ENCODE peak calls at places on chromosomes 11 and 22, in ten cellular contexts. One of them, this sample, is unnamed.

GRCh38 chr11:88482871-88483301 is 145.3 kb upstream of the CTSC start:
- DNase-seq in psoas muscle: no peak
- DNase-seq in NCI-H774: no peak
- DNase-seq in hypothalamus: no peak
- DNase-seq in head of caudate nucleus: no peak
- DNase-seq in endothelial cell: no peak
- DNase-seq in sciatic nerve: no peak
- DNase-seq in stimulated activated CD8-positive, alpha-beta memory T cell treated with anti-CD3 and anti-CD28 coated beads, Interleukin-4, amount 100 ng/mL, for 1 hour: no peak
- DNase-seq in heart left ventricle: no peak
- DNase-seq in body of pancreas: no peak
- DNase-seq in this sample: no peak

GRCh38 chr11:33557201-33557600 is 143.4 kb downstream of the C11orf91 start:
- DNase-seq in endothelial cell: no peak
- DNase-seq in head of caudate nucleus: no peak
- DNase-seq in NCI-H774: no peak
- DNase-seq in body of pancreas: no peak
- DNase-seq in heart left ventricle: no peak
- DNase-seq in sciatic nerve: no peak
- DNase-seq in psoas muscle: no peak
- DNase-seq in stimulated activated CD8-positive, alpha-beta memory T cell treated with anti-CD3 and anti-CD28 coated beads, Interleukin-4, amount 100 ng/mL, for 1 hour: no peak
- DNase-seq in hypothalamus: no peak
- DNase-seq in this sample: no peak

GRCh38 chr11:28529046-28529445 is 420.9 kb downstream of the METTL15 start:
- DNase-seq in psoas muscle: no peak
- DNase-seq in hypothalamus: no peak
- DNase-seq in body of pancreas: no peak
- DNase-seq in stimulated activated CD8-positive, alpha-beta memory T cell treated with anti-CD3 and anti-CD28 coated beads, Interleukin-4, amount 100 ng/mL, for 1 hour: no peak
- DNase-seq in sciatic nerve: no peak
- DNase-seq in heart left ventricle: no peak
- DNase-seq in endothelial cell: no peak
- DNase-seq in head of caudate nucleus: no peak
- DNase-seq in NCI-H774: no peak
- DNase-seq in this sample: no peak

GRCh38 chr11:60838132-60838531 is 3.8 kb upstream of the CCDC86 start:
- DNase-seq in psoas muscle: no peak
- DNase-seq in NCI-H774: no peak
- DNase-seq in endothelial cell: peak; percentile 21
- DNase-seq in sciatic nerve: no peak
- DNase-seq in hypothalamus: no peak
- DNase-seq in head of caudate nucleus: no peak
- DNase-seq in body of pancreas: no peak
- DNase-seq in stimulated activated CD8-positive, alpha-beta memory T cell treated with anti-CD3 and anti-CD28 coated beads, Interleukin-4, amount 100 ng/mL, for 1 hour: no peak
- DNase-seq in heart left ventricle: no peak
- DNase-seq in this sample: no peak

GRCh38 chr11:111205622-111206385 is 39.7 kb upstream of the POU2AF2 start:
- DNase-seq in heart left ventricle: no peak
- DNase-seq in head of caudate nucleus: no peak
- DNase-seq in stimulated activated CD8-positive, alpha-beta memory T cell treated with anti-CD3 and anti-CD28 coated beads, Interleukin-4, amount 100 ng/mL, for 1 hour: no peak
- DNase-seq in sciatic nerve: no peak
- DNase-seq in psoas muscle: no peak
- DNase-seq in body of pancreas: no peak
- DNase-seq in NCI-H774: no peak
- DNase-seq in endothelial cell: no peak
- DNase-seq in hypothalamus: no peak
- DNase-seq in this sample: no peak

GRCh38 chr11:4610258-4610935 is 2.4 kb upstream of the TRIM68 start:
- DNase-seq in body of pancreas: no peak
- DNase-seq in hypothalamus: no peak
- DNase-seq in psoas muscle: no peak
- DNase-seq in sciatic nerve: no peak
- DNase-seq in head of caudate nucleus: no peak
- DNase-seq in endothelial cell: no peak
- DNase-seq in heart left ventricle: no peak
- DNase-seq in NCI-H774: no peak
- DNase-seq in stimulated activated CD8-positive, alpha-beta memory T cell treated with anti-CD3 and anti-CD28 coated beads, Interleukin-4, amount 100 ng/mL, for 1 hour: no peak
- DNase-seq in this sample: no peak

GRCh38 chr11:112241486-112241885 is 15.3 kb downstream of the PTS start:
- DNase-seq in hypothalamus: no peak
- DNase-seq in body of pancreas: no peak
- DNase-seq in endothelial cell: no peak
- DNase-seq in sciatic nerve: no peak
- DNase-seq in psoas muscle: no peak
- DNase-seq in stimulated activated CD8-positive, alpha-beta memory T cell treated with anti-CD3 and anti-CD28 coated beads, Interleukin-4, amount 100 ng/mL, for 1 hour: no peak
- DNase-seq in head of caudate nucleus: no peak
- DNase-seq in NCI-H774: no peak
- DNase-seq in heart left ventricle: no peak
- DNase-seq in this sample: peak; percentile 78

GRCh38 chr22:46122511-46122971 is 27.8 kb upstream of the PPARA start:
- DNase-seq in hypothalamus: no peak
- DNase-seq in stimulated activated CD8-positive, alpha-beta memory T cell treated with anti-CD3 and anti-CD28 coated beads, Interleukin-4, amount 100 ng/mL, for 1 hour: peak; percentile 44
- DNase-seq in head of caudate nucleus: peak; percentile 75
- DNase-seq in NCI-H774: no peak
- DNase-seq in endothelial cell: peak; percentile 84
- DNase-seq in body of pancreas: peak; percentile 79
- DNase-seq in psoas muscle: peak; percentile 90
- DNase-seq in sciatic nerve: peak; percentile 92
- DNase-seq in heart left ventricle: peak; percentile 72
- DNase-seq in this sample: peak; percentile 88

GRCh38 chr11:46723359-46723680 is 4.3 kb downstream of the F2 start:
- DNase-seq in head of caudate nucleus: no peak
- DNase-seq in endothelial cell: no peak
- DNase-seq in heart left ventricle: no peak
- DNase-seq in stimulated activated CD8-positive, alpha-beta memory T cell treated with anti-CD3 and anti-CD28 coated beads, Interleukin-4, amount 100 ng/mL, for 1 hour: no peak
- DNase-seq in NCI-H774: no peak
- DNase-seq in sciatic nerve: no peak
- DNase-seq in psoas muscle: no peak
- DNase-seq in hypothalamus: no peak
- DNase-seq in body of pancreas: no peak
- DNase-seq in this sample: no peak

GRCh38 chr11:32435511-32435946 is at the start of gene WT1:
- DNase-seq in heart left ventricle: peak; percentile 58
- DNase-seq in sciatic nerve: no peak
- DNase-seq in psoas muscle: no peak
- DNase-seq in endothelial cell: peak; percentile 38
- DNase-seq in hypothalamus: no peak
- DNase-seq in NCI-H774: no peak
- DNase-seq in stimulated activated CD8-positive, alpha-beta memory T cell treated with anti-CD3 and anti-CD28 coated beads, Interleukin-4, amount 100 ng/mL, for 1 hour: no peak
- DNase-seq in body of pancreas: no peak
- DNase-seq in head of caudate nucleus: no peak
- DNase-seq in this sample: no peak

GRCh38 chr22:50600541-50600940 is at the start of gene MAPK8IP2:
- DNase-seq in NCI-H774: peak; percentile 38
- DNase-seq in heart left ventricle: no peak
- DNase-seq in psoas muscle: no peak
- DNase-seq in body of pancreas: no peak
- DNase-seq in stimulated activated CD8-positive, alpha-beta memory T cell treated with anti-CD3 and anti-CD28 coated beads, Interleukin-4, amount 100 ng/mL, for 1 hour: no peak
- DNase-seq in hypothalamus: no peak
- DNase-seq in sciatic nerve: no peak
- DNase-seq in head of caudate nucleus: peak; percentile 36
- DNase-seq in endothelial cell: no peak
- DNase-seq in this sample: no peak

GRCh38 chr11:73753938-73754337 is 6.9 kb downstream of the RAB6A start:
- DNase-seq in psoas muscle: no peak
- DNase-seq in stimulated activated CD8-positive, alpha-beta memory T cell treated with anti-CD3 and anti-CD28 coated beads, Interleukin-4, amount 100 ng/mL, for 1 hour: no peak
- DNase-seq in sciatic nerve: no peak
- DNase-seq in endothelial cell: no peak
- DNase-seq in hypothalamus: no peak
- DNase-seq in heart left ventricle: no peak
- DNase-seq in body of pancreas: no peak
- DNase-seq in head of caudate nucleus: no peak
- DNase-seq in NCI-H774: no peak
- DNase-seq in this sample: no peak

GRCh38 chr11:117538731-117539130 is 211.1 kb downstream of the CEP164 start:
- DNase-seq in heart left ventricle: no peak
- DNase-seq in psoas muscle: no peak
- DNase-seq in NCI-H774: no peak
- DNase-seq in body of pancreas: no peak
- DNase-seq in endothelial cell: no peak
- DNase-seq in sciatic nerve: no peak
- DNase-seq in head of caudate nucleus: no peak
- DNase-seq in stimulated activated CD8-positive, alpha-beta memory T cell treated with anti-CD3 and anti-CD28 coated beads, Interleukin-4, amount 100 ng/mL, for 1 hour: no peak
- DNase-seq in hypothalamus: no peak
- DNase-seq in this sample: peak; percentile 76

GRCh38 chr11:74169736-74170458 is 905 bp downstream of the C2CD3 start:
- DNase-seq in heart left ventricle: no peak
- DNase-seq in body of pancreas: no peak
- DNase-seq in psoas muscle: no peak
- DNase-seq in NCI-H774: no peak
- DNase-seq in hypothalamus: no peak
- DNase-seq in head of caudate nucleus: no peak
- DNase-seq in endothelial cell: no peak
- DNase-seq in stimulated activated CD8-positive, alpha-beta memory T cell treated with anti-CD3 and anti-CD28 coated beads, Interleukin-4, amount 100 ng/mL, for 1 hour: no peak
- DNase-seq in sciatic nerve: no peak
- DNase-seq in this sample: no peak

GRCh38 chr11:70399681-70400112 is 1.4 kb downstream of the CTTN start:
- DNase-seq in hypothalamus: no peak
- DNase-seq in head of caudate nucleus: peak; percentile 45
- DNase-seq in sciatic nerve: peak; percentile 86
- DNase-seq in psoas muscle: peak; percentile 91
- DNase-seq in body of pancreas: peak; percentile 81
- DNase-seq in heart left ventricle: peak; percentile 80
- DNase-seq in NCI-H774: no peak
- DNase-seq in endothelial cell: peak; percentile 25
- DNase-seq in stimulated activated CD8-positive, alpha-beta memory T cell treated with anti-CD3 and anti-CD28 coated beads, Interleukin-4, amount 100 ng/mL, for 1 hour: no peak
- DNase-seq in this sample: peak; percentile 94

GRCh38 chr11:57180141-57180561 is 1.6 kb upstream of the LRRC55 start:
- DNase-seq in hypothalamus: no peak
- DNase-seq in stimulated activated CD8-positive, alpha-beta memory T cell treated with anti-CD3 and anti-CD28 coated beads, Interleukin-4, amount 100 ng/mL, for 1 hour: no peak
- DNase-seq in head of caudate nucleus: peak; percentile 45
- DNase-seq in body of pancreas: no peak
- DNase-seq in sciatic nerve: no peak
- DNase-seq in heart left ventricle: no peak
- DNase-seq in NCI-H774: no peak
- DNase-seq in psoas muscle: no peak
- DNase-seq in endothelial cell: no peak
- DNase-seq in this sample: no peak

GRCh38 chr11:45664376-45665205 is 831 bp downstream of the CHST1 start:
- DNase-seq in NCI-H774: no peak
- DNase-seq in stimulated activated CD8-positive, alpha-beta memory T cell treated with anti-CD3 and anti-CD28 coated beads, Interleukin-4, amount 100 ng/mL, for 1 hour: no peak
- DNase-seq in heart left ventricle: no peak
- DNase-seq in body of pancreas: no peak
- DNase-seq in hypothalamus: no peak
- DNase-seq in endothelial cell: no peak
- DNase-seq in sciatic nerve: no peak
- DNase-seq in head of caudate nucleus: no peak
- DNase-seq in psoas muscle: no peak
- DNase-seq in this sample: peak; percentile 64

GRCh38 chr22:47257566-47257965 is 495.1 kb downstream of the TBC1D22A start:
- DNase-seq in psoas muscle: no peak
- DNase-seq in head of caudate nucleus: no peak
- DNase-seq in stimulated activated CD8-positive, alpha-beta memory T cell treated with anti-CD3 and anti-CD28 coated beads, Interleukin-4, amount 100 ng/mL, for 1 hour: no peak
- DNase-seq in NCI-H774: no peak
- DNase-seq in hypothalamus: no peak
- DNase-seq in sciatic nerve: no peak
- DNase-seq in heart left ventricle: no peak
- DNase-seq in endothelial cell: no peak
- DNase-seq in body of pancreas: no peak
- DNase-seq in this sample: no peak